ENCODE peak calls at places on chromosome 12, in five cellular contexts. X is IMR-90, F is H1, K is A549, B is HepG2. H is an unnamed sample.
A peak's percentile ranks its signal among the peaks of the same experiment; 100 is the strongest.

GRCh38 chr12:103626498-103626897 is 39.4 kb downstream of the STAB2 start:
- DNase-seq in F (no peak), K (peak; percentile 67), X (peak; percentile 51), B (peak; percentile 24), H (no peak)

GRCh38 chr12:26715232-26715631 is 117.8 kb downstream of the ITPR2 start:
- DNase-seq in F (no peak), B (no peak), K (no peak), X (no peak), H (no peak)

GRCh38 chr12:43406797-43407196 is 145.2 kb downstream of the ADAMTS20 start:
- DNase-seq in F (no peak), K (no peak), X (no peak), B (no peak), H (no peak)

GRCh38 chr12:130330685-130331084 is 7.0 kb upstream of the PIWIL1 start:
- DNase-seq in K (no peak), F (no peak), B (no peak), X (no peak), H (no peak)

GRCh38 chr12:27515671-27516070 is 8.3 kb upstream of the PPFIBP1 start:
- DNase-seq in B (no peak), K (no peak), F (no peak), X (no peak), H (no peak)

GRCh38 chr12:120590741-120591407 is 9.7 kb upstream of the POP5 start:
- DNase-seq in X (no peak), B (peak; percentile 62), F (no peak), K (no peak), H (peak; percentile 2)

GRCh38 chr12:112944028-112944690 is 5.9 kb downstream of the OAS3 start:
- DNase-seq in B (no peak), K (no peak), F (no peak), X (no peak), H (no peak)

GRCh38 chr12:6735448-6736191 is 11.8 kb downstream of the COPS7A start:
- DNase-seq in F (peak; percentile 62), K (peak; percentile 68), B (peak; percentile 46), X (peak; percentile 58), H (peak; percentile 51)

GRCh38 chr12:132476421-132476820 is 13.5 kb upstream of the FBRSL1 start:
- DNase-seq in K (no peak), X (no peak), F (no peak), B (no peak), H (no peak)

GRCh38 chr12:132476038-132476414 is 13.9 kb upstream of the FBRSL1 start:
- DNase-seq in K (no peak), B (no peak), F (no peak), X (no peak), H (no peak)

GRCh38 chr12:132472386-132472785 is 17.6 kb upstream of the FBRSL1 start:
- DNase-seq in K (no peak), F (no peak), B (no peak), X (no peak), H (no peak)

GRCh38 chr12:132475304-132476037 is 14.5 kb upstream of the FBRSL1 start:
- DNase-seq in K (no peak), B (no peak), X (no peak), F (no peak), H (peak; percentile 55)

GRCh38 chr12:132474237-132474741 is 15.7 kb upstream of the FBRSL1 start:
- DNase-seq in F (no peak), K (no peak), X (no peak), B (no peak), H (no peak)
- TF ChIP-seq MAFK in F (no peak), K (no peak), X (no peak), B (no peak), H (no peak)

GRCh38 chr12:109542014-109542413 is 31.3 kb downstream of the MMAB start:
- DNase-seq in K (no peak), X (peak; percentile 66), B (no peak), F (no peak), H (no peak)

GRCh38 chr12:109541412-109541725 is 31.9 kb downstream of the MMAB start:
- DNase-seq in F (no peak), X (peak; percentile 4), B (no peak), K (no peak), H (no peak)

GRCh38 chr12:109544955-109545531 is 28.3 kb downstream of the MMAB start:
- DNase-seq in K (no peak), X (peak; percentile 37), B (no peak), F (no peak), H (no peak)

GRCh38 chr12:109540526-109541411 is 32.5 kb downstream of the MMAB start:
- DNase-seq in X (no peak), B (peak; percentile 34), F (no peak), K (no peak), H (no peak)

GRCh38 chr12:109542876-109543275 is 30.4 kb downstream of the MMAB start:
- DNase-seq in B (no peak), X (no peak), F (no peak), K (no peak), H (no peak)
- TF ChIP-seq MAFK in B (no peak), X (no peak), F (no peak), K (no peak), H (no peak)

DNA sequence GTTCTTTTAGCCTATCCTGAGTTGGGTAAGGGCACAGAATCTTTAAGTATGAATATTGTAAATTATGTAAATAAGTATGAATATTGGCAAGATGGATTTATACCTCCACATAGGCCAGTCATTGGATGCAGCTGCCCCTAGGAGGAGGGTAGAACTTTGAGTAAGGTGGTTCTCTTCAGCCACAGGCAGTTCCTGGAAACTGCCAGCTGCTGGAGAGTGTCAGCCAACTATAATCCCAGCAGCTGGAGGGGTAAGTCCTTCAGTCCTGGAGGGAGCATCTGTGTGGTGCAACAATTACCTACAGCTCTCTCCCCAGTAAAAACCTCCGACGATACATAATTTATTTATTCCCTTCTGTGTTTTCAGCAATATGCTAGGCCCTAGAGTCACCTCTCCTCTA is 65.8 kb upstream of the TMPO start:
- DNase-seq in X (no peak), B (no peak), K (no peak), F (no peak), H (no peak)
- TF ChIP-seq MAFK in X (no peak), B (no peak), K (no peak), F (no peak), H (no peak)

GRCh38 chr12:119179335-119180021 is 747 bp downstream of the HSPB8 start:
- DNase-seq in B (peak; percentile 67), K (peak; percentile 64), F (peak; percentile 58), X (peak; percentile 70), H (peak; percentile 42)
- TF ChIP-seq MAFK in B (no peak), K (peak; percentile 16), F (no peak), X (peak; percentile 10), H (no peak)

DNA sequence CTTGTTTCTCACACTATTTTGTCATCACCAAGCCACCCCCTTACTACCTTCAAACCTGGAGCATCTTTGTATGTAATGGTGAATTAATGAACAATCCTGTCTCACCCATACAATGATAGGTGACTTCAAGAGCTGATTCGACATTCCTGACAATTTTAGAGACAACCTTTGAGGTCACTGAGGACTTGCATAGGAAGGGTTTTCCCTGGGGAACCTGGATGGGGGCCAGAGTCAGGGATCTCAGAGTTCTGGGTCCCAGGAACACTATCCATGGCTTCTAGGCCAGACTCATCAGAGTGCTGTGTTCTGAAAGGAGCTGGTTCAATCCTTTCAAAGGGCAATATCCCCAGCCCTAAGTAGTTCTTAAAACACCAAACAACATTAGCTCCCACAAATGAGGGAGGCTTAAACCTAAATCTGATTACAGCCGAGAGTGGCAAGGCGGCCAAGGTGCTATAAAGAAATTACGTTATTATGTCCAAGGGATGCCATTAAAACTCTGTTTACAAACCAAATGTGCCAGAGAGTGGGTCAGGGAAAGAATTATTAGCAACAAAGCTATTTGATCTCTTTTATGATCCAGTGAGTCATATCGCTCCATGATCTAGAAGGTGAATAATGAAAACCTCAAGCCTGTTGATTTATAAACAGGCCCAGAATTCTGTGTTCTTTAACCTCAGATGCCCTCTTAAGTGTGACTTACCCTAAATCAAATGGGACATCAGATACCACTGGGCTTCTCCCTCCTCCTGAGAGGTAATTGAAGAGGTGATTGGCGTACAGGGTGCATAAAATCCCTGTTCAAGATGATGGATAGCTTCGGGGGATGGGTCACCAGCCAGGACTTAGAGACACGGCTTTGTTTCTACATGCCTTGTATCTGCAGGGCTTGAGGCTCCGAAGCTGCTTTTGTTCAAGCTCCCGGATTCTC is 230.2 kb upstream of the TBX3 start:
- DNase-seq in K (peak; percentile 44), X (peak; percentile 65), F (no peak), B (no peak), H (no peak)
- TF ChIP-seq MAFK in K (no peak), X (no peak), F (no peak), B (no peak), H (no peak)

DNA sequence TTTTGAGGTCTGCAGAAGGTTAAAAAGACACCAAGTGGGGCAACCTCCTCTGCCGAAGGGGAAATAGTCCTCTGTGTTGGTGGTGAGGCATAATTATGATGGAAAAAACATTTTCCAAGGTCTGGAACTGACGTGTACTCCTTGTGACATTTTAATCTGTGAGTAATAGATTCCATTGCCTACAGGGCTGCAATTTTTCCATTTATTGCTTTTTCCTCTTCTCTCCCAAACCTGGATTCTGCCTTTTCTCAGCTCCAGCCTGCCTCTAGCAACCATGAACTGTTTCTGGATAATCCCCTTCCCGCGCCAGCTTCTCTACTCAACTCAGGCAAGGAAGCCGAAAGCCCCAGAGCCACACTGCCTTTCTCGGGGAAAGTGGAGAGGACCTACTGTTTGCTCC is 230.1 kb upstream of the PLXNC1 start:
- DNase-seq in F (no peak), B (no peak), X (peak; percentile 75), K (no peak), H (no peak)
- TF ChIP-seq MAFK in F (no peak), B (no peak), X (no peak), K (no peak), H (no peak)

DNA sequence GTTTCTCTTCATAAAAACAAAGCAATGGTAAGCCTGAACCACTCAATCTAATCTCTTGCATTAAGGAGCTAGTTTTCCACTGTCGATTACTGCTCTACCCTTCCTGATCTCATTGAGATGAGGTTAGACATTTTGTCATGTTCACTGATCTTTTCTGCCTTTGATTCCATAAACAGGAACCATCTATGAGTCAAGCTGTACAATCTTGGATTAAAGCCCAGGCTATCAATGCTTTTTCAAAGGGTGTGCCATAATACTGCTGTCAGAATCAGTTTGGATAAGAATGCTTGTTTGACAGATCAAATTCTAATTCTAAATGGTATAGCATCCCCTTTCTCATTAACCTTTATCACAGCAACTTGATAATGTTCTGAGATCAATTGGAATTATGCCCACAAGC is 16.1 kb downstream of the GRIP1 start:
- DNase-seq in X (peak; percentile 33), K (no peak), F (no peak), B (no peak), H (no peak)
- TF ChIP-seq MAFK in X (no peak), K (no peak), F (no peak), B (no peak), H (no peak)

DNA sequence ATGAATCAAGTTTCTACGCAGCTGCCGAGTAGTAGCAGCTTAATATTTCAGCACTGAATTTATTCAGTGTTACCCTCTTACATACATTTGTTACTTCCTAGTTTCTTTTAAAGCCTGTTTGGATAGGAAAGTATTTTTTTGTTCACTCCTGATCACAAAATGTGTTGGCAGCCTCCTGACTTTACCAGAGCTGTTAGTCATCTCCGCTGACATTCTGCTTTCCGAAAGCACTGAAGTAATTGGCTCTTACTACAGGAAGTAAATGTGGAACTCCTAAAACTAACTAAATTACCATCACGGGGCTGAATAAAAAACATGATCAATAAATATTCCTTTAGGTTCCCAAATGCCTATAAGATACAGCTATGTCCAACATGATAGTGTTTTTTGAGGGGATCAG is 225.5 kb downstream of the EPS8 start:
- DNase-seq in B (no peak), X (peak; percentile 68), F (no peak), K (no peak), H (no peak)
- TF ChIP-seq MAFK in B (no peak), X (no peak), F (no peak), K (no peak), H (no peak)